ENCODE peak calls at places on chromosomes 1 and 21, in eight cellular contexts. P is activated CD4-positive, alpha-beta T cell treated with anti-CD3 and anti-CD28 coated beads, Interleukin-2, amount 50 U/mL, for 24 hours; O is CD8-positive, alpha-beta T cell; V is PC-9; B is IMR-90; J is A549; T is activated T-cell treated with anti-CD3 and anti-CD28 coated beads for 4 hours; A is GM23338. F is an unnamed sample.

GRCh38 chr1:148264374-148265276 is 112.5 kb upstream of the NBPF11 start:
- DNase-seq in B (peak; percentile 71), J (peak; percentile 99), O (no peak), V (peak; percentile 71), P (no peak), T (no peak), A (peak; percentile 95), F (no peak)

GRCh38 chr1:30929944-30930525 is 21.5 kb upstream of the SDC3 start:
- DNase-seq in T (no peak), A (no peak), J (no peak), O (no peak), P (no peak), V (no peak), B (no peak), F (no peak)

GRCh38 chr21:36035381-36035791 is 24.9 kb downstream of the SETD4 start:
- DNase-seq in O (no peak), J (no peak), A (peak; percentile 66), V (no peak), P (no peak), B (no peak), T (no peak), F (no peak)

GRCh38 chr1:205595435-205595834 is 36.4 kb downstream of the ELK4 start:
- DNase-seq in P (no peak), B (no peak), A (no peak), V (no peak), T (no peak), J (no peak), O (no peak), F (no peak)

GRCh38 chr1:18922848-18923475 is 20.6 kb upstream of the ALDH4A1 start:
- DNase-seq in O (no peak), B (no peak), T (no peak), P (no peak), V (peak; percentile 25), J (no peak), A (no peak), F (no peak)

GRCh38 chr1:151495316-151495715 is 15.9 kb upstream of the CGN start:
- DNase-seq in T (no peak), A (no peak), V (no peak), B (no peak), O (no peak), J (no peak), P (no peak), F (no peak)

GRCh38 chr1:213268221-213268620 is 217.2 kb downstream of the RPS6KC1 start:
- DNase-seq in P (no peak), V (no peak), O (no peak), T (no peak), J (no peak), A (no peak), B (peak; percentile 63), F (no peak)

GRCh38 chr1:237258871-237259270 is 216.9 kb downstream of the RYR2 start:
- DNase-seq in B (no peak), V (no peak), J (no peak), A (no peak), T (no peak), P (no peak), O (no peak), F (no peak)

GRCh38 chr1:226687476-226687875 is 51.6 kb downstream of the ITPKB start:
- DNase-seq in B (no peak), T (no peak), P (no peak), A (no peak), O (no peak), V (no peak), J (no peak), F (no peak)

GRCh38 chr1:67162954-67163353 is 3.3 kb upstream of the IL23R start:
- DNase-seq in J (peak; percentile 37), A (no peak), O (no peak), P (no peak), T (no peak), V (peak; percentile 53), B (peak; percentile 67), F (no peak)

GRCh38 chr1:208187499-208188041 is 56.6 kb downstream of the PLXNA2 start:
- DNase-seq in V (no peak), B (no peak), T (no peak), P (no peak), A (no peak), O (no peak), J (no peak), F (no peak)

GRCh38 chr1:213606252-213606820 is 381.4 kb upstream of the PROX1 start:
- DNase-seq in J (no peak), T (no peak), V (no peak), O (no peak), A (no peak), P (no peak), B (no peak), F (no peak)